ENCODE peak calls at places on chromosomes 11 and 22, in four cellular contexts. Y is Calu3, D is left ventricle myocardium inferior, J is OCI-LY7. K is an unnamed sample.

GRCh38 chr11:129723964-129724291 is 91.7 kb upstream of the TMEM45B start:
- DNase-seq in Y (no peak), D (no peak), J (no peak), K (no peak)

GRCh38 chr11:12784987-12785386 is 110.8 kb downstream of the TEAD1 start:
- DNase-seq in Y (no peak), D (peak; percentile 37), J (no peak), K (no peak)

GRCh38 chr11:104443387-104443786 is 279.4 kb upstream of the PDGFD start:
- DNase-seq in Y (no peak), D (no peak), J (no peak), K (no peak)

GRCh38 chr22:29213481-29213880 is 7.8 kb downstream of the EMID1 start:
- DNase-seq in Y (no peak), D (no peak), J (no peak), K (no peak)

GRCh38 chr11:2651054-2651617 is 48.7 kb downstream of the KCNQ1OT1 start:
- DNase-seq in Y (no peak), D (no peak), J (no peak), K (no peak)

GRCh38 chr22:38177926-38178604 is 3.6 kb downstream of the PLA2G6 start:
- DNase-seq in Y (peak; percentile 74), D (peak; percentile 30), J (no peak), K (no peak)

GRCh38 chr11:59754494-59754858 is 700 bp upstream of the STX3 start:
- DNase-seq in Y (peak; percentile 10), D (peak; percentile 19), J (peak; percentile 59), K (no peak)

GRCh38 chr11:66589996-66590675 is 2.7 kb downstream of the CCDC87 start:
- DNase-seq in Y (no peak), D (no peak), J (no peak), K (no peak)

GRCh38 chr11:113444469-113445122 is 30.6 kb downstream of the DRD2 start:
- DNase-seq in Y (no peak), D (no peak), J (no peak), K (no peak)

GRCh38 chr11:24593332-24593731 is 96.5 kb downstream of the LUZP2 start:
- DNase-seq in Y (no peak), D (no peak), J (no peak), K (no peak)

GRCh38 chr11:37050311-37050710 is 452.3 kb upstream of the RAG2 start:
- DNase-seq in Y (no peak), D (no peak), J (no peak), K (no peak)

GRCh38 chr11:116825434-116825833 is 2.3 kb upstream of the APOA4 start:
- DNase-seq in Y (no peak), D (no peak), J (no peak), K (no peak)

GRCh38 chr11:64238076-64238475 is 2.8 kb upstream of the FKBP2 start:
- DNase-seq in Y (no peak), D (no peak), J (no peak), K (no peak)

GRCh38 chr11:64235427-64236161 is 1.2 kb downstream of the VEGFB start:
- DNase-seq in Y (no peak), D (no peak), J (no peak), K (no peak)

GRCh38 chr11:64238999-64239398 is 1.9 kb upstream of the FKBP2 start:
- DNase-seq in Y (no peak), D (no peak), J (peak; percentile 40), K (no peak)

GRCh38 chr11:64239662-64240466 is 1.0 kb upstream of the FKBP2 start:
- DNase-seq in Y (no peak), D (no peak), J (peak; percentile 77), K (no peak)

GRCh38 chr11:64237484-64237951 is 3.1 kb downstream of the VEGFB start:
- DNase-seq in Y (peak; percentile 83), D (no peak), J (no peak), K (no peak)
- TF ChIP-seq CTCF in Y (no peak), D (no peak), J (no peak), K (no peak)

GRCh38 chr11:63277345-63277943 is 34.0 kb upstream of the SLC22A25 start:
- DNase-seq in Y (peak; percentile 17), D (no peak), J (peak; percentile 3), K (no peak)

GRCh38 chr11:63273685-63274084 is 30.3 kb upstream of the SLC22A25 start:
- DNase-seq in Y (no peak), D (no peak), J (no peak), K (no peak)

DNA sequence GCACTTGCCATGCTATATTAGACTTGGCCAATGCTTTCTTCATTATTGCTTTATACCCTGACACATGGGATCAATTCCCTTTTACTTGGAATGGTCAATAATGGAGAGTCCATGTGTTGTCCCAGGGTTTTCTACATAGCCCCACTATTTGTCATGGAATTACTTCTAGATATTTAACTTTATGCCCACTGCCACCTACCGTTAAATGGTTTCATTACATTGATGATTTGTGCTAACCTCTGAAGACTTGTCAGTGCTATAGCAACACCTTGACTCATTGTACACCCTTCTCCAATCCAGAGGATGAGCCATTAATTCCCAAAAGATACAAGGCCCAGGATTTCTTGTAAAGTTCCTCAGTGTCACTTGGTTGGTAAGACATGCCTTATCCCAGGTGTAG is 31.4 kb upstream of the SLC22A25 start:
- DNase-seq in Y (no peak), D (no peak), J (no peak), K (no peak)
- TF ChIP-seq CTCF in Y (no peak), D (no peak), J (peak; percentile 39), K (no peak)

GRCh38 chr11:123738374-123738773 is 3.1 kb downstream of the ZNF202 start:
- DNase-seq in Y (no peak), D (no peak), J (no peak), K (no peak)

GRCh38 chr11:123740787-123741158 is 687 bp downstream of the ZNF202 start:
- DNase-seq in Y (no peak), D (no peak), J (no peak), K (no peak)

GRCh38 chr11:123742778-123743177 is 1.3 kb upstream of the ZNF202 start:
- DNase-seq in Y (no peak), D (no peak), J (no peak), K (no peak)

GRCh38 chr11:123742334-123742733 is 874 bp upstream of the ZNF202 start:
- DNase-seq in Y (no peak), D (no peak), J (no peak), K (no peak)

DNA sequence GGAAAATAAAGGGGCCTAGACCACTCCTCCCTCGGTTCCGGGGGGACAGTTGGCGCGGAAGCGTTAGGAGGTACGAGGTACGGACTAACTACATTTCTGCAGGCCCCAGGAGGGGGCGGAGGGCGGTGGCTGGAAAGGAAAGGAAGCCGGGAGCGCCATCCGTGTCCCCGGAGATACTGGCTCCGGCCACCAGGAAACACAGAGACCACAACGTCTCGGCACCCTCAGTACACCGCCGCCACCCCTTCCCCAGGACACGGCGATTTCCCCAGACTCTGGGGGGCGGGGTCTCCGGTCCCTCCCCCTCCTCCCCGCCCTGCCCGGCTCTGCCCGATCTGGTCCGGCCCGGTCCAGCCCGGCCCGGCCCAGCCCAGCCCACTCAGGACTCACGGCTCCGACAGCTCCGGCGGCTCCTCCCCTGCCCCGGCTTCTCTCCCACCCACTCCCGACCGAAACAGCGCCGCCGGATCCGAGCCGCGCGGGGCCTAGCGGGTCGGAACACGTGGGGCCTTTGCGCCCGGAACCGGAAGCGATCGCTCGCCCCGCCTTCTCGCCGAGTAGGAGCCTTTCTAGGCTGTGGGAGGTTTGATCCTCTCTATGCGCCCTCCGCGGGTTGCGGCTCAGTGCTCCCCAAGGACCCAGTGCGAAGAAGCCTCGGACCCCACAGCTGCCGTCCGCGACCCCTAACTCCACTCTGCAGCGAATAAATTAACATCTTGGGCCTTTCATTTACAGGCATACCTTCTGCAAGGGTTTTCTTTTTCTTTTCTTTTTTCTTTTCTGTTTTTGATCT is at the start of gene ZNF202:
- DNase-seq in Y (peak; percentile 83), D (peak; percentile 93), J (peak; percentile 94), K (peak; percentile 74)
- TF ChIP-seq CTCF in Y (no peak), D (peak; percentile 37), J (no peak), K (peak; percentile 56)

GRCh38 chr11:9077164-9077563 is 14.2 kb downstream of the SCUBE2 start:
- DNase-seq in Y (no peak), D (no peak), J (no peak), K (no peak)

GRCh38 chr11:9076661-9077060 is 14.7 kb downstream of the SCUBE2 start:
- DNase-seq in Y (no peak), D (no peak), J (no peak), K (no peak)

GRCh38 chr11:9081153-9081552 is 10.2 kb downstream of the SCUBE2 start:
- DNase-seq in Y (no peak), D (no peak), J (no peak), K (no peak)

GRCh38 chr11:9076046-9076445 is 15.4 kb downstream of the SCUBE2 start:
- DNase-seq in Y (no peak), D (no peak), J (no peak), K (no peak)

DNA sequence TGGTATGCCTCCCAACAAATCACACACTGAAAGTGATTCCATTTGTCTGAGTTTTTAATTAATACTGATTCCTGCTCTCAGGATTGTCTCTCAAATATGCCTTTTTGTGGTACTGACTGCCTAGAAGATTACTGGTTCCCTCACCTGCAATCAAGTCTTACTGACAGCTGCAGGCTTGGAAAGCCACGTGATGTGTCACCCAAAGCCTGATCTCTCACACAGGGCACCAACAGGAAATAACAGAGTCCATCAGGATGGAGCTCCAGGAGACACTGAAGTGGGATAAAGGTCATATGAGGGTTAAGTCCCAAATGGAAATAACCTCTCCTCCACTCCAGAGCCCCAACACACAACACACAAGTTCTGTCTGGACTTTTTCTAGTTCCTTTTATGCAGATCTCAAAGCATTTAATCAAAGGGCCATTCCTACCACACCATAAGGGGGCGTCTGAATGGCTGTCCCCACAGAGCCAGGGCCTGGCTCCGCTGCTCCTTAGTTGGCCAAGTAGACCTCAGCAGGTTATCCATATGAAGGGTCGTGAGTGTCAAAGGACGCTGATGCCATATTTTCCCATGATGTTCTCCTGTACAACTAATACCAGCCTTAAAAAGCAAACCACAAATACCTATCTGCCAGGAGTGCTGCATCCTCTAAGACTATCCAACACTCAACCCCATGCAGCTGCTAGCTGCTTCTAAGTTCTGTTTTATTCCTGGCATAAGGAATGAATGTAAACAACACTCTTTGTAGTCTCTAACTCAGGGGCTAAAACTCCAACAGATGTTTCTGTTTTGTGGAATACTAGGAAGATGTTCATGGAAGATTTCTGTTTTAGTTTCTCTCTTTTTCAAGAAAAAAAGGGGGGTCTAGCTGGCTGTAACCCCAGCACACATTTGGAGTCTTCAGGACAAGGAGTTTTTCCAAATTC is 13.0 kb downstream of the SCUBE2 start:
- DNase-seq in Y (no peak), D (no peak), J (no peak), K (no peak)
- TF ChIP-seq CTCF in Y (no peak), D (no peak), J (peak; percentile 25), K (no peak)

GRCh38 chr11:47355283-47356128 is 3.0 kb upstream of the MYBPC3 start:
- DNase-seq in Y (peak; percentile 96), D (peak; percentile 96), J (no peak), K (peak; percentile 97)
- TF ChIP-seq CTCF in Y (peak; percentile 97), D (peak; percentile 93), J (peak; percentile 46), K (peak; percentile 97)

GRCh38 chr22:30606455-30607299 is at the start of gene TCN2:
- DNase-seq in Y (peak; percentile 68), D (peak; percentile 70), J (no peak), K (peak; percentile 73)
- TF ChIP-seq CTCF in Y (no peak), D (peak; percentile 18), J (no peak), K (no peak)

GRCh38 chr11:124194696-124195418 is 11.7 kb downstream of the OR10D3 start:
- DNase-seq in Y (peak; percentile 38), D (no peak), J (peak; percentile 56), K (no peak)
- TF ChIP-seq CTCF in Y (peak; percentile 50), D (peak; percentile 50), J (peak; percentile 91), K (peak; percentile 67)

K was measured in progenitor cell of endocrine pancreas.